ENCODE peak calls at places on chromosome 9, in four cellular contexts. C is COR-L47, U is hippocampal formation, B is H54. T is an unnamed sample.

GRCh38 chr9:27749838-27750237 is 176.6 kb upstream of the C9orf72 start:
- DNase-seq in B (no peak), C (no peak), U (peak; percentile 30), T (no peak)

GRCh38 chr9:133135193-133135745 is 14.2 kb upstream of the RALGDS start:
- DNase-seq in U (no peak), C (peak; percentile 94), B (peak; percentile 96), T (no peak)

GRCh38 chr9:33320568-33321261 is 30.4 kb downstream of the NFX1 start:
- DNase-seq in C (no peak), U (peak; percentile 31), B (peak; percentile 12), T (no peak)

GRCh38 chr9:114856210-114856941 is 50.5 kb upstream of the TNFSF15 start:
- DNase-seq in C (no peak), B (no peak), U (no peak), T (no peak)

GRCh38 chr9:93603906-93604326 is 27.5 kb downstream of the PHF2 start:
- DNase-seq in U (no peak), B (no peak), C (no peak), T (no peak)

GRCh38 chr9:16461851-16462250 is 408.6 kb downstream of the BNC2 start:
- DNase-seq in B (no peak), U (no peak), C (no peak), T (no peak)

GRCh38 chr9:111943746-111944145 is 47.1 kb downstream of the UGCG start:
- DNase-seq in C (no peak), U (no peak), B (no peak), T (no peak)

GRCh38 chr9:32533338-32533737 is 7.3 kb upstream of the RIGI start:
- DNase-seq in B (no peak), C (no peak), U (no peak), T (no peak)

GRCh38 chr9:119458068-119458467 is 88.8 kb upstream of the BRINP1 start:
- DNase-seq in B (no peak), U (no peak), C (no peak), T (no peak)

GRCh38 chr9:87167616-87168015 is 220.3 kb upstream of the GAS1 start:
- DNase-seq in U (no peak), C (no peak), B (no peak), T (no peak)

GRCh38 chr9:136081113-136081825 is 13.8 kb downstream of the NACC2 start:
- DNase-seq in B (no peak), C (peak; percentile 74), U (no peak), T (no peak)

GRCh38 chr9:3735251-3735650 is 209.4 kb upstream of the RFX3 start:
- DNase-seq in U (no peak), C (no peak), B (no peak), T (no peak)

GRCh38 chr9:134365791-134366222 is 39.6 kb downstream of the RXRA start:
- DNase-seq in B (no peak), C (peak; percentile 98), U (no peak), T (peak; percentile 17)

GRCh38 chr9:124297553-124297905 is 39.8 kb downstream of the NEK6 start:
- DNase-seq in U (no peak), C (no peak), B (peak; percentile 98), T (no peak)

GRCh38 chr9:94934816-94935328 is 208.4 kb downstream of the AOPEP start:
- DNase-seq in U (no peak), B (no peak), C (no peak), T (no peak)

GRCh38 chr9:123120953-123121352 is 87.5 kb downstream of the GPR21 start:
- DNase-seq in B (no peak), C (no peak), U (no peak), T (no peak)

GRCh38 chr9:86535406-86535915 is 181.3 kb upstream of the TUT7 start:
- DNase-seq in B (no peak), C (no peak), U (no peak), T (no peak)

GRCh38 chr9:86795861-86796497 is 151.3 kb downstream of the GAS1 start:
- DNase-seq in C (no peak), U (no peak), B (no peak), T (no peak)

GRCh38 chr9:125659201-125659840 is 47.7 kb downstream of the MAPKAP1 start:
- DNase-seq in C (no peak), B (no peak), U (no peak), T (no peak)

GRCh38 chr9:35618325-35618727 is at the start of gene CD72:
- DNase-seq in U (no peak), B (no peak), C (no peak), T (no peak)

GRCh38 chr9:89440548-89440947 is 57.4 kb downstream of the SEMA4D start:
- DNase-seq in U (no peak), C (no peak), B (no peak), T (no peak)

GRCh38 chr9:110016340-110016739 is 191.6 kb downstream of the C9orf152 start:
- DNase-seq in U (no peak), B (no peak), C (no peak), T (no peak)

GRCh38 chr9:96305171-96305570 is 3.2 kb upstream of the HSD17B3 start:
- DNase-seq in C (no peak), U (no peak), B (no peak), T (no peak)

GRCh38 chr9:113184509-113184908 is 33.7 kb downstream of the SLC31A2 start:
- DNase-seq in B (no peak), C (no peak), U (no peak), T (no peak)

GRCh38 chr9:80556631-80557030 is 984.9 kb downstream of the TLE4 start:
- DNase-seq in B (no peak), U (no peak), C (no peak), T (no peak)

GRCh38 chr9:134003237-134003636 is 11.1 kb upstream of the VAV2 start:
- DNase-seq in B (no peak), C (no peak), U (no peak), T (no peak)

GRCh38 chr9:2087500-2088313 is 72.6 kb downstream of the SMARCA2 start:
- DNase-seq in U (peak; percentile 19), C (peak; percentile 23), B (peak; percentile 15), T (no peak)

GRCh38 chr9:130940023-130940549 is 1.0 kb upstream of the FIBCD1 start:
- DNase-seq in C (no peak), U (no peak), B (no peak), T (no peak)

GRCh38 chr9:76912631-76913275 is 6.8 kb upstream of the PRUNE2 start:
- DNase-seq in B (peak; percentile 68), C (no peak), U (no peak), T (no peak)

GRCh38 chr9:130220351-130220750 is 45.2 kb upstream of the HMCN2 start:
- DNase-seq in C (no peak), B (no peak), U (no peak), T (no peak)

GRCh38 chr9:110880123-110880522 is 158.1 kb downstream of the LPAR1 start:
- DNase-seq in B (no peak), U (no peak), C (no peak), T (no peak)

GRCh38 chr9:126704157-126704941 is 90.6 kb downstream of the LMX1B start:
- DNase-seq in B (peak; percentile 99), C (no peak), U (peak; percentile 27), T (no peak)

GRCh38 chr9:5813837-5814236 is 19.1 kb downstream of the ERMP1 start:
- DNase-seq in U (no peak), B (no peak), C (no peak), T (no peak)

GRCh38 chr9:121589961-121590360 is 61.5 kb upstream of the DAB2IP start:
- DNase-seq in U (no peak), C (no peak), B (no peak), T (no peak)

GRCh38 chr9:130050472-130050871 is 3.2 kb upstream of the GPR107 start:
- DNase-seq in C (no peak), B (no peak), U (no peak), T (no peak)

GRCh38 chr9:18548456-18548855 is 74.5 kb downstream of the ADAMTSL1 start:
- DNase-seq in U (no peak), C (no peak), B (no peak), T (no peak)